ENCODE peak calls at places on chromosomes 4 and X, in ten cellular contexts. R is lower lobe of right lung, X is choroid plexus epithelial cell, N is foreskin fibroblast, J is neural progenitor cell, V is HepG2, A is heart left ventricle, K is cardiac muscle cell, U is left lung, Y is endodermal cell. D is an unnamed sample.
A peak's percentile ranks its signal among the peaks of the same experiment; 100 is the strongest.

GRCh38 chrX:80812176-80812575 is 2.5 kb upstream of the BRWD3 start:
- DNase-seq in J (peak; percentile 56), V (peak; percentile 18), R (peak; percentile 49), U (no peak), K (peak; percentile 62), N (peak; percentile 13), A (peak; percentile 31), X (peak; percentile 70), Y (peak; percentile 75), D (no peak)

GRCh38 chr4:152503606-152504290 is 32.1 kb downstream of the FBXW7 start:
- DNase-seq in J (no peak), U (no peak), X (no peak), V (no peak), A (no peak), K (no peak), Y (no peak), N (no peak), R (no peak), D (no peak)

GRCh38 chr4:182776376-182777058 is 140.7 kb downstream of the DCTD start:
- DNase-seq in U (no peak), N (no peak), A (no peak), Y (no peak), V (no peak), K (no peak), X (peak; percentile 57), J (peak; percentile 65), R (no peak), D (no peak)

GRCh38 chr4:147754037-147754445 is 22.2 kb downstream of the ARHGAP10 start:
- DNase-seq in U (no peak), J (peak; percentile 25), N (peak; percentile 79), V (no peak), A (no peak), Y (no peak), X (peak; percentile 82), K (peak; percentile 63), R (no peak), D (no peak)

GRCh38 chrX:118254611-118255010 is 91.3 kb upstream of the WDR44 start:
- DNase-seq in Y (peak; percentile 84), N (no peak), X (peak; percentile 60), U (no peak), R (no peak), J (peak; percentile 60), K (peak; percentile 55), V (peak; percentile 7), A (no peak), D (no peak)

GRCh38 chrX:42290608-42291007 is 367.3 kb upstream of the CASK start:
- DNase-seq in R (no peak), J (peak; percentile 11), U (no peak), V (peak; percentile 1), N (no peak), Y (peak; percentile 50), K (peak; percentile 17), X (peak; percentile 16), A (no peak), D (no peak)

GRCh38 chrX:9519546-9520210 is 54.8 kb downstream of the TBL1X start:
- DNase-seq in X (no peak), J (no peak), R (no peak), V (no peak), Y (no peak), K (no peak), N (no peak), U (no peak), A (no peak), D (no peak)

GRCh38 chr4:9825049-9825448 is 43.6 kb downstream of the DRD5 start:
- DNase-seq in A (no peak), R (no peak), J (no peak), V (no peak), Y (no peak), N (no peak), U (no peak), X (no peak), K (no peak), D (no peak)

GRCh38 chr4:121977251-121978168 is 25.6 kb upstream of the TRPC3 start:
- DNase-seq in U (no peak), A (no peak), N (no peak), R (no peak), Y (no peak), V (no peak), J (no peak), X (peak; percentile 48), K (peak; percentile 3), D (no peak)

GRCh38 chrX:80216086-80216485 is 201.5 kb downstream of the TBX22 start:
- DNase-seq in V (no peak), K (peak; percentile 69), A (no peak), J (no peak), X (no peak), R (no peak), N (no peak), Y (no peak), U (no peak), D (no peak)

GRCh38 chrX:73913580-73913979 is 350.6 kb downstream of the CHIC1 start:
- DNase-seq in N (no peak), Y (no peak), R (no peak), V (peak; percentile 3), U (no peak), K (peak; percentile 77), X (peak; percentile 54), A (no peak), J (no peak), D (no peak)

GRCh38 chr4:86357608-86358007 is 2.2 kb downstream of the MAPK10 start:
- DNase-seq in K (no peak), X (peak; percentile 9), U (no peak), V (no peak), N (no peak), R (no peak), J (no peak), A (no peak), Y (no peak), D (no peak)

GRCh38 chr4:86358176-86358701 is 1.6 kb downstream of the MAPK10 start:
- DNase-seq in N (no peak), R (no peak), A (no peak), U (no peak), Y (no peak), J (peak; percentile 15), K (peak; percentile 50), V (no peak), X (peak; percentile 65), D (no peak)

GRCh38 chr4:86362510-86362909 is 2.7 kb upstream of the MAPK10 start:
- DNase-seq in R (no peak), V (no peak), U (no peak), J (no peak), A (no peak), X (no peak), Y (no peak), K (no peak), N (no peak), D (no peak)

GRCh38 chr4:86356831-86357230 is 3.0 kb downstream of the MAPK10 start:
- DNase-seq in J (peak; percentile 8), V (no peak), R (no peak), A (no peak), K (no peak), U (no peak), N (no peak), X (no peak), Y (no peak), D (no peak)

GRCh38 chr4:86359944-86360478 is at the start of gene MAPK10:
- DNase-seq in U (no peak), Y (peak; percentile 73), K (peak; percentile 97), N (peak; percentile 69), R (peak; percentile 69), J (peak; percentile 99), V (no peak), X (peak; percentile 96), A (peak; percentile 76), D (no peak)
- H3K4me3 ChIP-seq in U (peak within 1 kb of the TSS; percentile 14), Y (peak within 1 kb of the TSS; percentile 44), K (no peak within 1 kb of the TSS), N (peak within 1 kb of the TSS; percentile 37), R (peak within 1 kb of the TSS; percentile 25), J (peak within 1 kb of the TSS; percentile 90), V (no peak within 1 kb of the TSS), X (peak within 1 kb of the TSS; percentile 48), A (peak within 1 kb of the TSS; percentile 44), D (no peak within 1 kb of the TSS)

GRCh38 chr4:56531823-56532222 is 26.2 kb downstream of the ARL9 start:
- DNase-seq in R (no peak), V (no peak), A (no peak), Y (no peak), X (no peak), N (no peak), U (no peak), J (no peak), K (peak; percentile 15), D (no peak)

GRCh38 chr4:56530269-56531148 is 24.9 kb downstream of the ARL9 start:
- DNase-seq in X (peak; percentile 84), A (peak; percentile 91), U (peak; percentile 93), R (peak; percentile 87), V (peak; percentile 12), Y (peak; percentile 97), J (peak; percentile 94), K (peak; percentile 87), N (peak; percentile 77), D (no peak)

GRCh38 chr4:56531149-56531770 is 25.7 kb downstream of the ARL9 start:
- DNase-seq in A (no peak), K (peak; percentile 11), R (no peak), U (no peak), J (no peak), V (no peak), Y (no peak), N (no peak), X (no peak), D (no peak)

GRCh38 chr4:56532239-56532638 is 26.6 kb downstream of the ARL9 start:
- DNase-seq in K (no peak), A (no peak), X (no peak), V (no peak), N (no peak), U (no peak), J (no peak), Y (no peak), R (no peak), D (no peak)

GRCh38 chr4:56535915-56536314 is 30.3 kb downstream of the ARL9 start:
- DNase-seq in V (no peak), N (no peak), J (peak; percentile 6), Y (peak; percentile 59), U (no peak), K (no peak), R (no peak), A (no peak), X (no peak), D (no peak)
- TF ChIP-seq CTCF in V (no peak), N (no peak), J (no peak), Y (peak; percentile 12), U (no peak), K (no peak), R (no peak), A (no peak), X (no peak), D (no peak)

DNA sequence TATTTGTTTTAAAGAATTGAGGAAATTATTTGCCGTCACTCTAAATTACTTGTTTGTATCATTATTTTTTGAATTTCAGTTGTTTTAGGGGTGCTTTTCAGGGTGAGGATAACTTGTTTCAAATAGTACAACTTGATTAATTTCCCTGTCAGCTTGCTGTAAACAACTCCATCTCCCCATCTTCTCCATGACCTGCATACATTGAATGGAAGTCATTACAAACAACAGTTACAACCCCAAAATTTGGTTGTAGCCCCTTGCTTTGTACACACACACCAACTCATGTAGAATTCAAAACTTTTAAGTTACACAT is 1.4 kb downstream of the MTHFD2L start:
- DNase-seq in R (no peak), J (no peak), X (no peak), Y (no peak), U (no peak), K (no peak), A (no peak), N (no peak), V (no peak), D (no peak)
- H3K4me3 ChIP-seq in R (peak overlapping the region; percentile 64), J (no peak overlapping the region), X (no peak overlapping the region), Y (peak overlapping the region; percentile 89), U (peak overlapping the region; percentile 55), K (peak overlapping the region; percentile 52), A (peak overlapping the region; percentile 70), N (peak overlapping the region; percentile 65), V (peak overlapping the region; percentile 88), D (peak overlapping the region; percentile 82)

GRCh38 chr4:92299152-92299551 is 4.6 kb upstream of the GRID2 start:
- DNase-seq in Y (no peak), U (no peak), X (peak; percentile 42), K (peak; percentile 42), V (no peak), R (no peak), A (no peak), N (no peak), J (no peak), D (no peak)
- TF ChIP-seq CTCF in Y (peak; percentile 66), U (no peak), X (peak; percentile 51), K (peak; percentile 51), V (no peak), R (no peak), A (no peak), N (no peak), J (peak; percentile 40), D (peak; percentile 21)

D was measured in LNCaP clone FGC.